ENCODE peak calls at places on chromosomes 4 and X, in seven cellular contexts. I is NCI-H1436; O is GM23338; P is fibroblast of the aortic adventitia; B is CD4-positive, alpha-beta T cell; V is T-helper 2 cell; N is upper lobe of left lung. G is an unnamed sample.
A peak's percentile ranks its signal among the peaks of the same experiment; 100 is the strongest.

GRCh38 chrX:24526616-24527015 is 61.5 kb downstream of the PDK3 start:
- DNase-seq in I (no peak), O (peak; percentile 55), P (no peak), B (no peak), V (no peak), N (no peak), G (no peak)

GRCh38 chr4:174038481-174038880 is 245.0 kb downstream of the FBXO8 start:
- DNase-seq in I (no peak), O (no peak), P (no peak), B (no peak), V (no peak), N (no peak), G (no peak)

GRCh38 chr4:48777739-48778138 is 2.3 kb downstream of the FRYL start:
- DNase-seq in I (no peak), O (no peak), P (peak; percentile 13), B (no peak), V (no peak), N (no peak), G (no peak)

GRCh38 chr4:48906283-48907173 is at the start of gene OCIAD2:
- DNase-seq in I (peak; percentile 94), O (peak; percentile 95), P (no peak), B (peak; percentile 87), V (peak; percentile 92), N (peak; percentile 90), G (no peak)

GRCh38 chr4:37666625-37667071 is 19.5 kb downstream of the RELL1 start:
- DNase-seq in I (no peak), O (peak; percentile 22), P (peak; percentile 86), B (no peak), V (peak; percentile 44), N (no peak), G (no peak)

GRCh38 chrX:45208121-45208856 is 7.6 kb upstream of the DIPK2B start:
- DNase-seq in I (no peak), O (peak; percentile 1), P (no peak), B (no peak), V (no peak), N (no peak), G (no peak)

GRCh38 chrX:120823554-120823953 is 52.1 kb downstream of the CT47B1 start:
- DNase-seq in I (no peak), O (no peak), P (no peak), B (no peak), V (no peak), N (no peak), G (no peak)

GRCh38 chr4:139641218-139641617 is 24.4 kb upstream of the MGST2 start:
- DNase-seq in I (no peak), O (peak; percentile 16), P (peak; percentile 58), B (no peak), V (no peak), N (no peak), G (no peak)

GRCh38 chr4:168835880-168836454 is 174.1 kb downstream of the CBR4 start:
- DNase-seq in I (no peak), O (no peak), P (no peak), B (no peak), V (no peak), N (no peak), G (no peak)

GRCh38 chr4:30717208-30718020 is 2.8 kb upstream of the PCDH7 start:
- DNase-seq in I (no peak), O (peak; percentile 83), P (peak; percentile 72), B (no peak), V (peak; percentile 43), N (peak; percentile 77), G (no peak)

GRCh38 chr4:70601422-70602039 is 9.5 kb downstream of the AMBN start:
- DNase-seq in I (peak; percentile 84), O (peak; percentile 88), P (peak; percentile 71), B (peak; percentile 63), V (peak; percentile 80), N (no peak), G (peak; percentile 79)

GRCh38 chr4:72779256-72779655 is 210.2 kb upstream of the ADAMTS3 start:
- DNase-seq in I (no peak), O (no peak), P (peak; percentile 39), B (no peak), V (no peak), N (no peak), G (no peak)

GRCh38 chrX:19017271-19017670 is 33.4 kb upstream of the PHKA2 start:
- DNase-seq in I (no peak), O (peak; percentile 67), P (peak; percentile 15), B (no peak), V (no peak), N (no peak), G (no peak)

GRCh38 chr4:84944952-84945351 is 21.5 kb downstream of the WDFY3 start:
- DNase-seq in I (no peak), O (no peak), P (no peak), B (no peak), V (no peak), N (no peak), G (no peak)

GRCh38 chrX:40007746-40008705 is 89.7 kb downstream of the BCOR start:
- DNase-seq in I (no peak), O (peak; percentile 24), P (no peak), B (no peak), V (no peak), N (peak; percentile 26), G (no peak)

GRCh38 chr4:184747034-184747830 is 13.3 kb upstream of the CENPU start:
- DNase-seq in I (no peak), O (peak; percentile 20), P (no peak), B (no peak), V (no peak), N (no peak), G (no peak)

GRCh38 chr4:118279328-118279727 is 73.5 kb downstream of the PRSS12 start:
- DNase-seq in I (no peak), O (no peak), P (peak; percentile 22), B (no peak), V (peak; percentile 43), N (no peak), G (no peak)

GRCh38 chrX:136779346-136779781 is 1.4 kb downstream of the ARHGEF6 start:
- DNase-seq in I (no peak), O (no peak), P (no peak), B (no peak), V (peak; percentile 90), N (no peak), G (no peak)

GRCh38 chr4:40956726-40957255 is 207.0 kb downstream of the NSUN7 start:
- DNase-seq in I (no peak), O (no peak), P (peak; percentile 71), B (no peak), V (no peak), N (no peak), G (no peak)

GRCh38 chr4:1862055-1862911 is 6.3 kb upstream of the LETM1 start:
- DNase-seq in I (no peak), O (peak; percentile 49), P (no peak), B (no peak), V (peak; percentile 37), N (peak; percentile 82), G (no peak)

GRCh38 chrX:108468486-108468885 is 28.8 kb downstream of the COL4A5 start:
- DNase-seq in I (no peak), O (no peak), P (peak; percentile 75), B (no peak), V (no peak), N (no peak), G (no peak)

GRCh38 chr4:82968972-82969371 is 41.7 kb downstream of the LIN54 start:
- DNase-seq in I (no peak), O (no peak), P (no peak), B (no peak), V (no peak), N (no peak), G (no peak)

GRCh38 chr4:123361195-123361861 is 35.3 kb upstream of the SPRY1 start:
- DNase-seq in I (no peak), O (no peak), P (peak; percentile 93), B (no peak), V (no peak), N (no peak), G (no peak)

GRCh38 chr4:105707783-105708182 is 706 bp downstream of the INTS12 start:
- DNase-seq in I (no peak), O (no peak), P (no peak), B (no peak), V (no peak), N (no peak), G (no peak)

GRCh38 chrX:44904542-44905115 is 31.6 kb downstream of the KDM6A start:
- DNase-seq in I (no peak), O (peak; percentile 42), P (peak; percentile 29), B (no peak), V (no peak), N (no peak), G (no peak)

GRCh38 chr4:158722291-158722916 is 792 bp downstream of the PPID start:
- DNase-seq in I (no peak), O (peak; percentile 62), P (peak; percentile 58), B (no peak), V (peak; percentile 19), N (no peak), G (no peak)

GRCh38 chr4:78529569-78530209 is 21.9 kb upstream of the ANXA3 start:
- DNase-seq in I (no peak), O (no peak), P (peak; percentile 58), B (no peak), V (no peak), N (no peak), G (no peak)

GRCh38 chr4:76703676-76704075 is 194.3 kb downstream of the SOWAHB start:
- DNase-seq in I (no peak), O (no peak), P (peak; percentile 63), B (no peak), V (no peak), N (no peak), G (no peak)

GRCh38 chr4:79653871-79654270 is 245.8 kb upstream of the GK2 start:
- DNase-seq in I (no peak), O (no peak), P (no peak), B (no peak), V (no peak), N (no peak), G (no peak)

GRCh38 chr4:22410645-22411247 is 105.1 kb downstream of the ADGRA3 start:
- DNase-seq in I (no peak), O (peak; percentile 50), P (peak; percentile 48), B (no peak), V (peak; percentile 13), N (no peak), G (no peak)

GRCh38 chr4:41346306-41347061 is 89.8 kb downstream of the UCHL1 start:
- DNase-seq in I (no peak), O (no peak), P (no peak), B (no peak), V (no peak), N (no peak), G (no peak)

GRCh38 chr4:38935391-38936073 is 67.9 kb downstream of the FAM114A1 start:
- DNase-seq in I (no peak), O (no peak), P (no peak), B (no peak), V (no peak), N (no peak), G (no peak)

GRCh38 chr4:59960143-59960542 is 1240.0 kb upstream of the ADGRL3 start:
- DNase-seq in I (no peak), O (no peak), P (no peak), B (no peak), V (no peak), N (no peak), G (no peak)

GRCh38 chr4:78205601-78206000 is 148.5 kb downstream of the FRAS1 start:
- DNase-seq in I (no peak), O (peak; percentile 22), P (no peak), B (no peak), V (no peak), N (no peak), G (no peak)

GRCh38 chrX:114087543-114087942 is 496.3 kb upstream of the HTR2C start:
- DNase-seq in I (no peak), O (no peak), P (no peak), B (no peak), V (no peak), N (no peak), G (no peak)

GRCh38 chr4:167541286-167541685 is 307.0 kb upstream of the SPOCK3 start:
- DNase-seq in I (no peak), O (no peak), P (peak; percentile 24), B (no peak), V (no peak), N (no peak), G (no peak)

G was measured in SHP77 treated with DMSO at 0.1 percent for 48 hours.